ENCODE peak calls at places on chromosomes 16 and 17, in ten cellular contexts. One of them, this sample, is unnamed.

GRCh38 chr17:50169121-50169764 is 3.4 kb downstream of the SGCA start:
- DNase-seq in activated CD4-positive, CD25-positive, alpha-beta regulatory T cell: no peak
- DNase-seq in mesothelial cell of epicardium: no peak
- DNase-seq in activated B cell treated with CpG ODN at 0.5 μM for 24 hours: peak
- DNase-seq in Daoy: peak
- DNase-seq in HTR-8/SVneo: peak
- DNase-seq in osteocyte: no peak
- DNase-seq in anterior cingulate cortex: peak
- DNase-seq in endodermal cell: peak
- DNase-seq in A549: peak
- DNase-seq in this sample: no peak

GRCh38 chr16:17348042-17348783 is 122.5 kb downstream of the XYLT1 start:
- DNase-seq in activated CD4-positive, CD25-positive, alpha-beta regulatory T cell: no peak
- DNase-seq in endodermal cell: no peak
- DNase-seq in HTR-8/SVneo: no peak
- DNase-seq in Daoy: no peak
- DNase-seq in A549: no peak
- DNase-seq in osteocyte: no peak
- DNase-seq in mesothelial cell of epicardium: no peak
- DNase-seq in anterior cingulate cortex: no peak
- DNase-seq in activated B cell treated with CpG ODN at 0.5 μM for 24 hours: no peak
- DNase-seq in this sample: no peak

GRCh38 chr17:58956997-58957724 is 149.5 kb downstream of the TRIM37 start:
- DNase-seq in Daoy: peak
- DNase-seq in osteocyte: no peak
- DNase-seq in anterior cingulate cortex: no peak
- DNase-seq in HTR-8/SVneo: peak
- DNase-seq in activated B cell treated with CpG ODN at 0.5 μM for 24 hours: no peak
- DNase-seq in endodermal cell: no peak
- DNase-seq in activated CD4-positive, CD25-positive, alpha-beta regulatory T cell: no peak
- DNase-seq in mesothelial cell of epicardium: no peak
- DNase-seq in A549: peak
- DNase-seq in this sample: no peak

GRCh38 chr16:20485408-20485807 is 34.1 kb downstream of the ACSM2A start:
- DNase-seq in endodermal cell: no peak
- DNase-seq in Daoy: no peak
- DNase-seq in activated B cell treated with CpG ODN at 0.5 μM for 24 hours: no peak
- DNase-seq in A549: no peak
- DNase-seq in HTR-8/SVneo: no peak
- DNase-seq in osteocyte: no peak
- DNase-seq in mesothelial cell of epicardium: no peak
- DNase-seq in activated CD4-positive, CD25-positive, alpha-beta regulatory T cell: no peak
- DNase-seq in anterior cingulate cortex: no peak
- DNase-seq in this sample: no peak

GRCh38 chr16:57818377-57819055 is 16.2 kb upstream of the KIFC3 start:
- DNase-seq in mesothelial cell of epicardium: no peak
- DNase-seq in endodermal cell: no peak
- DNase-seq in Daoy: no peak
- DNase-seq in anterior cingulate cortex: no peak
- DNase-seq in activated CD4-positive, CD25-positive, alpha-beta regulatory T cell: no peak
- DNase-seq in A549: no peak
- DNase-seq in activated B cell treated with CpG ODN at 0.5 μM for 24 hours: no peak
- DNase-seq in HTR-8/SVneo: no peak
- DNase-seq in osteocyte: no peak
- DNase-seq in this sample: peak

GRCh38 chr17:51371732-51372151 is 111.4 kb downstream of the UTP18 start:
- DNase-seq in mesothelial cell of epicardium: no peak
- DNase-seq in Daoy: peak
- DNase-seq in osteocyte: no peak
- DNase-seq in A549: peak
- DNase-seq in endodermal cell: peak
- DNase-seq in activated CD4-positive, CD25-positive, alpha-beta regulatory T cell: no peak
- DNase-seq in activated B cell treated with CpG ODN at 0.5 μM for 24 hours: no peak
- DNase-seq in HTR-8/SVneo: peak
- DNase-seq in anterior cingulate cortex: peak
- DNase-seq in this sample: peak

GRCh38 chr17:36808181-36808661 is 129.1 kb upstream of the LHX1 start:
- DNase-seq in HTR-8/SVneo: no peak
- DNase-seq in anterior cingulate cortex: no peak
- DNase-seq in A549: no peak
- DNase-seq in endodermal cell: peak
- DNase-seq in mesothelial cell of epicardium: no peak
- DNase-seq in Daoy: peak
- DNase-seq in activated CD4-positive, CD25-positive, alpha-beta regulatory T cell: no peak
- DNase-seq in activated B cell treated with CpG ODN at 0.5 μM for 24 hours: no peak
- DNase-seq in osteocyte: no peak
- DNase-seq in this sample: no peak

GRCh38 chr17:43900858-43901754 is 6.2 kb downstream of the MPP2 start:
- DNase-seq in activated CD4-positive, CD25-positive, alpha-beta regulatory T cell: no peak
- DNase-seq in mesothelial cell of epicardium: no peak
- DNase-seq in A549: peak
- DNase-seq in osteocyte: no peak
- DNase-seq in HTR-8/SVneo: no peak
- DNase-seq in endodermal cell: peak
- DNase-seq in anterior cingulate cortex: no peak
- DNase-seq in Daoy: no peak
- DNase-seq in activated B cell treated with CpG ODN at 0.5 μM for 24 hours: no peak
- DNase-seq in this sample: no peak

GRCh38 chr16:69741951-69742904 is 12.5 kb downstream of the NOB1 start:
- DNase-seq in Daoy: no peak
- DNase-seq in anterior cingulate cortex: peak
- DNase-seq in endodermal cell: no peak
- DNase-seq in A549: peak
- DNase-seq in activated B cell treated with CpG ODN at 0.5 μM for 24 hours: no peak
- DNase-seq in activated CD4-positive, CD25-positive, alpha-beta regulatory T cell: no peak
- DNase-seq in HTR-8/SVneo: no peak
- DNase-seq in mesothelial cell of epicardium: peak
- DNase-seq in osteocyte: peak
- DNase-seq in this sample: no peak

GRCh38 chr16:49468611-49469322 is 95.2 kb downstream of the C16orf78 start:
- DNase-seq in activated CD4-positive, CD25-positive, alpha-beta regulatory T cell: no peak
- DNase-seq in HTR-8/SVneo: no peak
- DNase-seq in Daoy: no peak
- DNase-seq in A549: no peak
- DNase-seq in endodermal cell: peak
- DNase-seq in activated B cell treated with CpG ODN at 0.5 μM for 24 hours: no peak
- DNase-seq in mesothelial cell of epicardium: no peak
- DNase-seq in osteocyte: peak
- DNase-seq in anterior cingulate cortex: no peak
- DNase-seq in this sample: no peak

GRCh38 chr17:8223356-8224063 is 13.1 kb upstream of the AURKB start:
- DNase-seq in osteocyte: no peak
- DNase-seq in endodermal cell: peak
- DNase-seq in A549: peak
- DNase-seq in mesothelial cell of epicardium: no peak
- DNase-seq in activated CD4-positive, CD25-positive, alpha-beta regulatory T cell: peak
- DNase-seq in HTR-8/SVneo: peak
- DNase-seq in anterior cingulate cortex: no peak
- DNase-seq in Daoy: peak
- DNase-seq in activated B cell treated with CpG ODN at 0.5 μM for 24 hours: peak
- DNase-seq in this sample: no peak

GRCh38 chr16:684961-685696 is 995 bp upstream of the JMJD8 start:
- DNase-seq in A549: no peak
- DNase-seq in activated B cell treated with CpG ODN at 0.5 μM for 24 hours: no peak
- DNase-seq in osteocyte: no peak
- DNase-seq in HTR-8/SVneo: no peak
- DNase-seq in anterior cingulate cortex: no peak
- DNase-seq in endodermal cell: no peak
- DNase-seq in activated CD4-positive, CD25-positive, alpha-beta regulatory T cell: no peak
- DNase-seq in mesothelial cell of epicardium: no peak
- DNase-seq in Daoy: no peak
- DNase-seq in this sample: peak

GRCh38 chr17:20896153-20896649 is 146.6 kb downstream of the USP22 start:
- DNase-seq in A549: peak
- DNase-seq in Daoy: peak
- DNase-seq in endodermal cell: no peak
- DNase-seq in anterior cingulate cortex: no peak
- DNase-seq in activated B cell treated with CpG ODN at 0.5 μM for 24 hours: peak
- DNase-seq in osteocyte: no peak
- DNase-seq in activated CD4-positive, CD25-positive, alpha-beta regulatory T cell: no peak
- DNase-seq in mesothelial cell of epicardium: no peak
- DNase-seq in HTR-8/SVneo: peak
- DNase-seq in this sample: no peak

GRCh38 chr16:12024429-12024828 is 47.9 kb downstream of the SNX29 start:
- DNase-seq in activated CD4-positive, CD25-positive, alpha-beta regulatory T cell: no peak
- DNase-seq in mesothelial cell of epicardium: no peak
- DNase-seq in HTR-8/SVneo: no peak
- DNase-seq in anterior cingulate cortex: no peak
- DNase-seq in endodermal cell: no peak
- DNase-seq in A549: no peak
- DNase-seq in osteocyte: no peak
- DNase-seq in Daoy: no peak
- DNase-seq in activated B cell treated with CpG ODN at 0.5 μM for 24 hours: no peak
- DNase-seq in this sample: no peak

GRCh38 chr17:27846042-27846655 is 45.8 kb upstream of the NOS2 start:
- DNase-seq in HTR-8/SVneo: no peak
- DNase-seq in activated CD4-positive, CD25-positive, alpha-beta regulatory T cell: no peak
- DNase-seq in Daoy: no peak
- DNase-seq in anterior cingulate cortex: no peak
- DNase-seq in endodermal cell: peak
- DNase-seq in activated B cell treated with CpG ODN at 0.5 μM for 24 hours: no peak
- DNase-seq in mesothelial cell of epicardium: no peak
- DNase-seq in osteocyte: no peak
- DNase-seq in A549: no peak
- DNase-seq in this sample: no peak

GRCh38 chr17:57861737-57862409 is 12.0 kb upstream of the MRPS23 start:
- DNase-seq in activated B cell treated with CpG ODN at 0.5 μM for 24 hours: no peak
- DNase-seq in HTR-8/SVneo: no peak
- DNase-seq in osteocyte: no peak
- DNase-seq in endodermal cell: peak
- DNase-seq in Daoy: peak
- DNase-seq in A549: peak
- DNase-seq in mesothelial cell of epicardium: no peak
- DNase-seq in activated CD4-positive, CD25-positive, alpha-beta regulatory T cell: no peak
- DNase-seq in anterior cingulate cortex: no peak
- DNase-seq in this sample: no peak

GRCh38 chr17:35312790-35313711 is 60.4 kb downstream of the SLFN11 start:
- DNase-seq in osteocyte: no peak
- DNase-seq in activated CD4-positive, CD25-positive, alpha-beta regulatory T cell: peak
- DNase-seq in mesothelial cell of epicardium: no peak
- DNase-seq in endodermal cell: peak
- DNase-seq in A549: peak
- DNase-seq in anterior cingulate cortex: no peak
- DNase-seq in HTR-8/SVneo: peak
- DNase-seq in activated B cell treated with CpG ODN at 0.5 μM for 24 hours: peak
- DNase-seq in Daoy: peak
- DNase-seq in this sample: peak

GRCh38 chr16:72501739-72502653 is 330.0 kb upstream of the PMFBP1 start:
- DNase-seq in activated B cell treated with CpG ODN at 0.5 μM for 24 hours: peak
- DNase-seq in activated CD4-positive, CD25-positive, alpha-beta regulatory T cell: no peak
- DNase-seq in osteocyte: peak
- DNase-seq in HTR-8/SVneo: peak
- DNase-seq in A549: peak
- DNase-seq in anterior cingulate cortex: no peak
- DNase-seq in mesothelial cell of epicardium: peak
- DNase-seq in Daoy: peak
- DNase-seq in endodermal cell: peak
- DNase-seq in this sample: no peak

GRCh38 chr17:57542518-57542917 is 202.6 kb downstream of the CCDC182 start:
- DNase-seq in endodermal cell: no peak
- DNase-seq in HTR-8/SVneo: no peak
- DNase-seq in activated B cell treated with CpG ODN at 0.5 μM for 24 hours: no peak
- DNase-seq in anterior cingulate cortex: no peak
- DNase-seq in mesothelial cell of epicardium: no peak
- DNase-seq in A549: no peak
- DNase-seq in osteocyte: no peak
- DNase-seq in Daoy: no peak
- DNase-seq in activated CD4-positive, CD25-positive, alpha-beta regulatory T cell: no peak
- DNase-seq in this sample: no peak

GRCh38 chr16:30535777-30536190 is 1.1 kb upstream of the ZNF747 start:
- DNase-seq in activated B cell treated with CpG ODN at 0.5 μM for 24 hours: peak
- DNase-seq in mesothelial cell of epicardium: no peak
- DNase-seq in endodermal cell: peak
- DNase-seq in anterior cingulate cortex: no peak
- DNase-seq in osteocyte: no peak
- DNase-seq in Daoy: peak
- DNase-seq in A549: peak
- DNase-seq in activated CD4-positive, CD25-positive, alpha-beta regulatory T cell: peak
- DNase-seq in HTR-8/SVneo: no peak
- DNase-seq in this sample: no peak

GRCh38 chr16:71894229-71894920 is 956 bp upstream of the IST1 start:
- DNase-seq in HTR-8/SVneo: peak
- DNase-seq in mesothelial cell of epicardium: no peak
- DNase-seq in activated B cell treated with CpG ODN at 0.5 μM for 24 hours: peak
- DNase-seq in endodermal cell: peak
- DNase-seq in activated CD4-positive, CD25-positive, alpha-beta regulatory T cell: no peak
- DNase-seq in anterior cingulate cortex: peak
- DNase-seq in A549: peak
- DNase-seq in Daoy: peak
- DNase-seq in osteocyte: no peak
- DNase-seq in this sample: no peak

GRCh38 chr16:49116873-49117272 is 164.8 kb downstream of the CBLN1 start:
- DNase-seq in endodermal cell: no peak
- DNase-seq in activated B cell treated with CpG ODN at 0.5 μM for 24 hours: no peak
- DNase-seq in mesothelial cell of epicardium: no peak
- DNase-seq in osteocyte: no peak
- DNase-seq in activated CD4-positive, CD25-positive, alpha-beta regulatory T cell: no peak
- DNase-seq in HTR-8/SVneo: no peak
- DNase-seq in Daoy: peak
- DNase-seq in anterior cingulate cortex: no peak
- DNase-seq in A549: no peak
- DNase-seq in this sample: no peak

GRCh38 chr17:45364531-45365390 is 47.9 kb upstream of the MAP3K14 start:
- DNase-seq in activated B cell treated with CpG ODN at 0.5 μM for 24 hours: no peak
- DNase-seq in A549: peak
- DNase-seq in Daoy: peak
- DNase-seq in osteocyte: no peak
- DNase-seq in activated CD4-positive, CD25-positive, alpha-beta regulatory T cell: no peak
- DNase-seq in mesothelial cell of epicardium: no peak
- DNase-seq in endodermal cell: peak
- DNase-seq in anterior cingulate cortex: no peak
- DNase-seq in HTR-8/SVneo: no peak
- DNase-seq in this sample: no peak

GRCh38 chr17:41967141-41967920 is 736 bp downstream of the CNP start:
- DNase-seq in anterior cingulate cortex: peak
- DNase-seq in endodermal cell: peak
- DNase-seq in HTR-8/SVneo: no peak
- DNase-seq in osteocyte: no peak
- DNase-seq in Daoy: peak
- DNase-seq in activated CD4-positive, CD25-positive, alpha-beta regulatory T cell: no peak
- DNase-seq in activated B cell treated with CpG ODN at 0.5 μM for 24 hours: no peak
- DNase-seq in A549: no peak
- DNase-seq in mesothelial cell of epicardium: no peak
- DNase-seq in this sample: no peak

GRCh38 chr17:30513346-30513745 is 36.1 kb downstream of the GOSR1 start:
- DNase-seq in Daoy: no peak
- DNase-seq in mesothelial cell of epicardium: no peak
- DNase-seq in HTR-8/SVneo: no peak
- DNase-seq in anterior cingulate cortex: no peak
- DNase-seq in activated B cell treated with CpG ODN at 0.5 μM for 24 hours: no peak
- DNase-seq in activated CD4-positive, CD25-positive, alpha-beta regulatory T cell: no peak
- DNase-seq in osteocyte: no peak
- DNase-seq in endodermal cell: no peak
- DNase-seq in A549: no peak
- DNase-seq in this sample: no peak

GRCh38 chr17:78387982-78388941 is 9.8 kb downstream of the PGS1 start:
- DNase-seq in endodermal cell: peak
- DNase-seq in Daoy: no peak
- DNase-seq in A549: no peak
- DNase-seq in mesothelial cell of epicardium: no peak
- DNase-seq in osteocyte: no peak
- DNase-seq in anterior cingulate cortex: no peak
- DNase-seq in activated CD4-positive, CD25-positive, alpha-beta regulatory T cell: no peak
- DNase-seq in HTR-8/SVneo: no peak
- DNase-seq in activated B cell treated with CpG ODN at 0.5 μM for 24 hours: no peak
- DNase-seq in this sample: peak